ENCODE peak calls at places on chromosomes 4 and X, in nine cellular contexts. One of them, this sample, is unnamed.

GRCh38 chrX:125436855-125437254 is 117.2 kb downstream of the TEX13C start:
- DNase-seq in endothelial cell: no peak
- DNase-seq in NB4: peak
- DNase-seq in WTC11: no peak
- DNase-seq in GM20000: no peak
- DNase-seq in progenitor cell of endocrine pancreas: no peak
- DNase-seq in Calu3: no peak
- DNase-seq in IMR-90: no peak
- DNase-seq in GM06990: no peak
- DNase-seq in this sample: no peak

GRCh38 chr4:87103691-87104187 is 116.7 kb downstream of the KLHL8 start:
- DNase-seq in endothelial cell: no peak
- DNase-seq in NB4: no peak
- DNase-seq in WTC11: no peak
- DNase-seq in GM20000: no peak
- DNase-seq in progenitor cell of endocrine pancreas: no peak
- DNase-seq in Calu3: peak
- DNase-seq in IMR-90: peak
- DNase-seq in GM06990: no peak
- DNase-seq in this sample: no peak

GRCh38 chr4:48761286-48761685 is 18.8 kb downstream of the FRYL start:
- DNase-seq in endothelial cell: no peak
- DNase-seq in NB4: no peak
- DNase-seq in WTC11: no peak
- DNase-seq in GM20000: no peak
- DNase-seq in progenitor cell of endocrine pancreas: no peak
- DNase-seq in Calu3: no peak
- DNase-seq in IMR-90: peak
- DNase-seq in GM06990: no peak
- DNase-seq in this sample: no peak

GRCh38 chr4:105139646-105140045 is 7.0 kb upstream of the TET2 start:
- DNase-seq in endothelial cell: no peak
- DNase-seq in NB4: no peak
- DNase-seq in WTC11: no peak
- DNase-seq in GM20000: no peak
- DNase-seq in progenitor cell of endocrine pancreas: no peak
- DNase-seq in Calu3: no peak
- DNase-seq in IMR-90: no peak
- DNase-seq in GM06990: no peak
- DNase-seq in this sample: no peak

GRCh38 chr4:106334732-106335131 is 18.4 kb downstream of the AIMP1 start:
- DNase-seq in endothelial cell: no peak
- DNase-seq in NB4: no peak
- DNase-seq in WTC11: no peak
- DNase-seq in GM20000: no peak
- DNase-seq in progenitor cell of endocrine pancreas: no peak
- DNase-seq in Calu3: no peak
- DNase-seq in IMR-90: no peak
- DNase-seq in GM06990: no peak
- DNase-seq in this sample: no peak

GRCh38 chr4:24659241-24659961 is 75.0 kb upstream of the DHX15 start:
- DNase-seq in endothelial cell: no peak
- DNase-seq in NB4: no peak
- DNase-seq in WTC11: no peak
- DNase-seq in GM20000: no peak
- DNase-seq in progenitor cell of endocrine pancreas: no peak
- DNase-seq in Calu3: no peak
- DNase-seq in IMR-90: no peak
- DNase-seq in GM06990: no peak
- DNase-seq in this sample: no peak

GRCh38 chr4:99573735-99574368 is 772 bp upstream of the MTTP start:
- DNase-seq in endothelial cell: no peak
- DNase-seq in NB4: no peak
- DNase-seq in WTC11: no peak
- DNase-seq in GM20000: no peak
- DNase-seq in progenitor cell of endocrine pancreas: no peak
- DNase-seq in Calu3: no peak
- DNase-seq in IMR-90: no peak
- DNase-seq in GM06990: no peak
- DNase-seq in this sample: no peak

GRCh38 chr4:132383571-132384199 is 765.4 kb upstream of the PCDH10 start:
- DNase-seq in endothelial cell: no peak
- DNase-seq in NB4: no peak
- DNase-seq in WTC11: no peak
- DNase-seq in GM20000: no peak
- DNase-seq in progenitor cell of endocrine pancreas: no peak
- DNase-seq in Calu3: no peak
- DNase-seq in IMR-90: no peak
- DNase-seq in GM06990: no peak
- DNase-seq in this sample: no peak

GRCh38 chrX:153519569-153520285 is 2.3 kb downstream of the ATP2B3 start:
- DNase-seq in endothelial cell: no peak
- DNase-seq in NB4: no peak
- DNase-seq in WTC11: no peak
- DNase-seq in GM20000: no peak
- DNase-seq in progenitor cell of endocrine pancreas: no peak
- DNase-seq in Calu3: no peak
- DNase-seq in IMR-90: peak
- DNase-seq in GM06990: no peak
- DNase-seq in this sample: no peak

GRCh38 chr4:41346306-41347061 is 89.8 kb downstream of the UCHL1 start:
- DNase-seq in endothelial cell: no peak
- DNase-seq in NB4: no peak
- DNase-seq in WTC11: no peak
- DNase-seq in GM20000: no peak
- DNase-seq in progenitor cell of endocrine pancreas: no peak
- DNase-seq in Calu3: no peak
- DNase-seq in IMR-90: no peak
- DNase-seq in GM06990: no peak
- DNase-seq in this sample: no peak

GRCh38 chr4:22668301-22668700 is 24.4 kb upstream of the GBA3 start:
- DNase-seq in endothelial cell: no peak
- DNase-seq in NB4: no peak
- DNase-seq in WTC11: no peak
- DNase-seq in GM20000: no peak
- DNase-seq in progenitor cell of endocrine pancreas: no peak
- DNase-seq in Calu3: no peak
- DNase-seq in IMR-90: peak
- DNase-seq in GM06990: no peak
- DNase-seq in this sample: no peak

DNA sequence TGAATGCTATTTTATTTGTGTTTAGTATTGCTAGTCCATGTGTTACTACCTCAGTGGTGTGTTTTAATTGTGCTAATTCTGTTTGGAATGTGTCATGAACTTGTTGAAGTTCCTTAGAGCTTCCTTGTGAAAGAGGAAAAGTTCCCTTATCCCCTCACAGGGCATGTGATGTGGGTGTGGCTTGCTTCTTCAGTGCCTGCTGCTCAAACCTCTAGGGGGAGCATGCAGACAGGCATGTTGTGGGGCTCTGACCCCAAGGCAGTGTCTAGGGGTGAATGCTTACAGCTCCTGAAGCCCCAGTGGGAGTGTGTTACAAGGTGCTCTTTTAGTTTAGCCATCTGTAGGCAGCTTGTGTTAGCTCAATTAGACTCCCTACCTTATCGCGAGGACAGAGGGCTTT is 86.5 kb downstream of the MAGED4 start:
- DNase-seq in endothelial cell: peak
- DNase-seq in NB4: peak
- DNase-seq in WTC11: peak
- DNase-seq in GM20000: no peak
- DNase-seq in progenitor cell of endocrine pancreas: no peak
- DNase-seq in Calu3: peak
- DNase-seq in IMR-90: no peak
- DNase-seq in GM06990: no peak
- DNase-seq in this sample: no peak
- TF ChIP-seq CTCF in endothelial cell: no peak
- TF ChIP-seq CTCF in NB4: peak
- TF ChIP-seq CTCF in WTC11: no peak
- TF ChIP-seq CTCF in GM20000: no peak
- TF ChIP-seq CTCF in progenitor cell of endocrine pancreas: peak
- TF ChIP-seq CTCF in Calu3: peak
- TF ChIP-seq CTCF in IMR-90: no peak
- TF ChIP-seq CTCF in GM06990: peak
- TF ChIP-seq CTCF in this sample: peak

DNA sequence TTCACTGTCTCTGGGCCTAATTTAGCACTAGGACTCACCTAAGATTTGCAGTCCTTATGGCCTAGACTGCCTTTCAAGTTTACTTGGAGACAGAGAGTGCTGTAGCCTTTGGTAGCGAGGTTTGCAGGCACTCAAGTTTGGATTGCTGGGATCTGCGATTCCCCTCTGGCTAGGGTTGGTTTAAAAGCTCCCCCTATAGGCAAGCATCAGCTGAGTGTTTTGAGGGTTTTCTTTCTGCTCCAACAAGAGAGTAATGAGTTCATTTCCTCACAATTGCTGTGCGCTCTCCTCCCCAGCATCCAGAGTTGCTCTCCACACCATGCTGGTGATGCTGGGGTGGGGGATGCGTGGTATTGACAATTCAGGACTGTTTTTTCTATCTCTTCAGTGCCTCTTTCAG is 206.9 kb downstream of the GLUD2 start:
- DNase-seq in endothelial cell: no peak
- DNase-seq in NB4: peak
- DNase-seq in WTC11: no peak
- DNase-seq in GM20000: no peak
- DNase-seq in progenitor cell of endocrine pancreas: no peak
- DNase-seq in Calu3: peak
- DNase-seq in IMR-90: no peak
- DNase-seq in GM06990: no peak
- DNase-seq in this sample: no peak
- TF ChIP-seq CTCF in endothelial cell: no peak
- TF ChIP-seq CTCF in NB4: peak
- TF ChIP-seq CTCF in WTC11: no peak
- TF ChIP-seq CTCF in GM20000: no peak
- TF ChIP-seq CTCF in progenitor cell of endocrine pancreas: peak
- TF ChIP-seq CTCF in Calu3: no peak
- TF ChIP-seq CTCF in IMR-90: no peak
- TF ChIP-seq CTCF in GM06990: peak
- TF ChIP-seq CTCF in this sample: peak

GRCh38 chr4:11250510-11250909 is 178.2 kb downstream of the HS3ST1 start:
- DNase-seq in endothelial cell: no peak
- DNase-seq in NB4: no peak
- DNase-seq in WTC11: no peak
- DNase-seq in GM20000: no peak
- DNase-seq in progenitor cell of endocrine pancreas: no peak
- DNase-seq in Calu3: no peak
- DNase-seq in IMR-90: no peak
- DNase-seq in GM06990: no peak
- DNase-seq in this sample: no peak

GRCh38 chr4:11252149-11252548 is 176.5 kb downstream of the HS3ST1 start:
- DNase-seq in endothelial cell: no peak
- DNase-seq in NB4: no peak
- DNase-seq in WTC11: no peak
- DNase-seq in GM20000: no peak
- DNase-seq in progenitor cell of endocrine pancreas: no peak
- DNase-seq in Calu3: no peak
- DNase-seq in IMR-90: no peak
- DNase-seq in GM06990: no peak
- DNase-seq in this sample: no peak
- TF ChIP-seq CTCF in endothelial cell: no peak
- TF ChIP-seq CTCF in NB4: no peak
- TF ChIP-seq CTCF in WTC11: no peak
- TF ChIP-seq CTCF in GM20000: no peak
- TF ChIP-seq CTCF in progenitor cell of endocrine pancreas: no peak
- TF ChIP-seq CTCF in Calu3: no peak
- TF ChIP-seq CTCF in IMR-90: no peak
- TF ChIP-seq CTCF in GM06990: peak
- TF ChIP-seq CTCF in this sample: no peak

GRCh38 chrX:56783450-56783831 is 54.4 kb downstream of the NBDY start:
- DNase-seq in endothelial cell: no peak
- DNase-seq in NB4: no peak
- DNase-seq in WTC11: peak
- DNase-seq in GM20000: no peak
- DNase-seq in progenitor cell of endocrine pancreas: no peak
- DNase-seq in Calu3: no peak
- DNase-seq in IMR-90: peak
- DNase-seq in GM06990: peak
- DNase-seq in this sample: peak
- TF ChIP-seq CTCF in endothelial cell: no peak
- TF ChIP-seq CTCF in NB4: no peak
- TF ChIP-seq CTCF in WTC11: no peak
- TF ChIP-seq CTCF in GM20000: no peak
- TF ChIP-seq CTCF in progenitor cell of endocrine pancreas: no peak
- TF ChIP-seq CTCF in Calu3: no peak
- TF ChIP-seq CTCF in IMR-90: peak
- TF ChIP-seq CTCF in GM06990: peak
- TF ChIP-seq CTCF in this sample: peak

DNA sequence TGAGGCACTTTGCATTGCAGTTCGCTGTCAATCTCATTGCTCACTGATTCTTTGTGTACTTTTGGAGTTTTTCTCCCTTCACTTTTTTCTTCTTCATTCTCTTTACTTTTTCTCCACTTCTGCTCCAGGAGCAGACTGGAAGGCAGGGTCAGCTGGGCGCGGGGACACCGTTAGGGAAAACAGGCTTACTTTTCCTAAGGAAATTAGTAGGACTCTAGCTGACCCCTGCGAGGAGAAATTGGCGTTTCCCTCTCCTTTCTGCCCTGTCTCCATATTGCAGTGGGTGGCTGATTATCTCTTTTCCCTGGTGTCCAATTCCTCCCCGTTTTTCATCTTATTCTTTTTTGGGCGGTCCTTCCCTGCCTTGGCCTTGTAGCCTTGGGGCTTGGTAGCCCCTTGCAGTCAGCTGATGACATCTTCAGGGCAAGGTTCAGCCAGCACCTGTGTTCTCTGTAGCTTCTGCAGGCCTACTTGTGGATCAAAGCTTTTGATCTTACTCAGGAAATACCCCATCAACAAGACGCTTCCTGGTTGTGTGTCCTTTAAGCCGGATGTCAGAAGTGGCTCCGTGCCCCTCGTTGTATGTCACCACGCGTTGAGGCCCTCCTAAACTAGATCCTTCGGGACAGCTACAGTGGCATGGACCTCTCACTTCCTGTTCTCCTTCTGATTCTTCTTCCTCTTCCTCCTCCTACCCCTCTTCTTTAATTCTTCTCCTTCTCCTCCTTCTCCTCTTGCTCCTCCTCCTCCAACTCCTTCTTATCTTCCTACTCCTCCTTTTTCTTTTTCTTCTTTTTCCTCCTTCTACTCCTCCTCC is 36.1 kb downstream of the NBDY start:
- DNase-seq in endothelial cell: no peak
- DNase-seq in NB4: no peak
- DNase-seq in WTC11: no peak
- DNase-seq in GM20000: peak
- DNase-seq in progenitor cell of endocrine pancreas: no peak
- DNase-seq in Calu3: no peak
- DNase-seq in IMR-90: no peak
- DNase-seq in GM06990: peak
- DNase-seq in this sample: peak
- TF ChIP-seq CTCF in endothelial cell: no peak
- TF ChIP-seq CTCF in NB4: no peak
- TF ChIP-seq CTCF in WTC11: no peak
- TF ChIP-seq CTCF in GM20000: no peak
- TF ChIP-seq CTCF in progenitor cell of endocrine pancreas: no peak
- TF ChIP-seq CTCF in Calu3: no peak
- TF ChIP-seq CTCF in IMR-90: no peak
- TF ChIP-seq CTCF in GM06990: peak
- TF ChIP-seq CTCF in this sample: no peak